ENCODE peak calls at places on chromosomes 11 and 22, in seven cellular contexts. J, X, W, I, B, Q and S are unnamed samples.

GRCh38 chr11:11604340-11604992 is 17.3 kb downstream of the GALNT18 start:
- DNase-seq in J (no peak), X (no peak), W (no peak), I (no peak), B (no peak), Q (no peak), S (no peak)

GRCh38 chr11:111851636-111852035 is 19.7 kb downstream of the ALG9 start:
- DNase-seq in J (no peak), X (peak; percentile 36), W (no peak), I (peak; percentile 13), B (no peak), Q (no peak), S (peak; percentile 52)

GRCh38 chr22:37911273-37911672 is 5.2 kb downstream of the MICALL1 start:
- DNase-seq in J (no peak), X (no peak), W (no peak), I (no peak), B (no peak), Q (no peak), S (no peak)

GRCh38 chr22:39204216-39204615 is 40.6 kb downstream of the PDGFB start:
- DNase-seq in J (no peak), X (no peak), W (no peak), I (no peak), B (no peak), Q (no peak), S (no peak)

GRCh38 chr11:131465056-131465455 is 94.6 kb downstream of the NTM start:
- DNase-seq in J (no peak), X (no peak), W (no peak), I (no peak), B (no peak), Q (no peak), S (no peak)

GRCh38 chr11:4589024-4589423 is 4.8 kb upstream of the OR52I1 start:
- DNase-seq in J (no peak), X (no peak), W (peak; percentile 70), I (no peak), B (no peak), Q (no peak), S (no peak)

GRCh38 chr22:36384766-36385400 is 2.9 kb downstream of the MYH9 start:
- DNase-seq in J (peak; percentile 45), X (peak; percentile 55), W (no peak), I (no peak), B (no peak), Q (no peak), S (no peak)

GRCh38 chr22:19387575-19387974 is 44.0 kb downstream of the HIRA start:
- DNase-seq in J (no peak), X (no peak), W (no peak), I (no peak), B (no peak), Q (no peak), S (no peak)

DNA sequence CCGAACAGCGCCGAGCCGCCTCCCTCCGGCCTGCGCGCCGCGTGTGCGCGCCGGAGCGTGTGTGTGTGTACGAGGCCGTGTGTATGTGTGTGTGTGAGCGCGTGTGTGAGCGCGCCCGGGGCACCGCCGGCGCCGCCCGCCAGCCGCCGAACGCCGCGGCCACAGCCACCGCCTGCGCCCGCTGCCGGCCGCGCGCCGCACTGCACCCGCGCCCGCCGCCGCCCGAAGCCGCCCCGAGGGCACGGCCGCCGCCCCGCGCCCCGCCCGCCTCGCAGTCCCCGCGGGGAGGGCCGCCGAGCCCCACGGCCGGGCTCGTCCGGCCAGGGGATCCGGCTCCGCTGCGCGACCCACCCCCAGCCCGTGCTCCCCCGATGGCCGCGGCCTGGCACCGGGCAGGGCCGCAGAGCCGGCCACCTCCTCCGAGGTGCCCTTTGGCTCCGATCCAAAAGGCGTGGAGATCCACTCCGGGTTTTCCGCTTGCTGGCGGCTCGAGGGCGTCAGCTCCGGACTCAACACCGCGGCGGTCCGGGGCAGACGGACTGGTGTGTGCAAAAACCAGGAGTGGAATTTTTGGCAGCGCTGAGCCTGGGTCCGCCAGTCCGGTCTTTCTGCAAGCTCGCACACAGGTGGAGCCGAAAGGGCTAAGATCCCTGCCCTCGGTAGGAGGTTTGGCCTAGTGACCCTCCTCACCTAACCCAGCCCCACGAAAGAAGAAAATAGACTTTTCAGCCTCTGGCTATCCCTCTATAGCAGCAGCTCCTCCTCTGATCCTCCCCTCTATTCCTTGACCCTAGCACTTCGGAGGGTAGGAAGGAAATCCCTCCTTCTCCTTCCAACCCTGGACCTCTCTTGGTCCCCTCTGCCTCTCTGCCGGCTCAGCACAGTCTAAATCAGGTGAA is at the start of gene SYT7:
- DNase-seq in J (peak; percentile 98), X (peak; percentile 98), W (peak; percentile 96), I (peak; percentile 99), B (peak; percentile 92), Q (peak; percentile 47), S (peak; percentile 96)
- TF ChIP-seq CTCF in J (peak; percentile 23), X (peak; percentile 24), W (peak; percentile 76), I (no peak), B (peak; percentile 1), Q (no peak), S (no peak)

GRCh38 chr11:76636826-76637460 is 33.6 kb downstream of the LRRC32 start:
- DNase-seq in J (no peak), X (no peak), W (no peak), I (no peak), B (no peak), Q (no peak), S (no peak)
- H3K4me3 ChIP-seq in J (no peak overlapping the region), X (no peak overlapping the region), W (no peak overlapping the region), I (no peak overlapping the region), B (no peak overlapping the region), Q (no peak overlapping the region), S (no peak overlapping the region)

DNA sequence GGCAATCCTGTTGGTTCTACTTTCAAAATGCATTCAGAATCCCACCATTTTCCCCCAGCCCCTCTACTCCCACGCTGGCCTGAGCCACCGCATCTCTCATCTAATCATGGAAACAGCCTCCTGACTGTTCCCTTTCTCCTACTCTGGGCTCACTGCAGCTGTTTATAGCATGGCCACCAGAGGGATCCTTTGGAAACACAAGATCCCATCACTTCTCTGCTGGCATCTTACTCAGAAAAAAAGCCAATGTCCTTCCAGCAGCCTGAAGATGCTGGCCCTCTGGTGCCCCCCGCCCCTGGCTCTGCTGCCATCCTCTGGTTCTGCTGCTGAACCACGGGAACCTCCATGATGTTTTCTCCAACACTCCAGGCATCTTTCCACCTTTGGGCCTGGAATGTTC is 11.1 kb downstream of the MS4A8 start:
- DNase-seq in J (no peak), X (no peak), W (no peak), I (no peak), B (peak; percentile 5), Q (no peak), S (no peak)
- TF ChIP-seq CTCF in J (no peak), X (no peak), W (peak; percentile 19), I (no peak), B (peak; percentile 26), Q (peak; percentile 3), S (no peak)

GRCh38 chr11:115761817-115762216 is 257.6 kb upstream of the CADM1 start:
- DNase-seq in J (no peak), X (no peak), W (no peak), I (no peak), B (no peak), Q (no peak), S (no peak)
- H3K4me3 ChIP-seq in J (no peak overlapping the region), X (no peak overlapping the region), W (no peak overlapping the region), I (no peak overlapping the region), B (no peak overlapping the region), Q (no peak overlapping the region), S (no peak overlapping the region)

GRCh38 chr22:29702931-29703594 is 16.7 kb upstream of the CABP7 start:
- DNase-seq in J (peak; percentile 13), X (no peak), W (no peak), I (no peak), B (no peak), Q (no peak), S (no peak)

GRCh38 chr22:29703595-29704195 is 16.1 kb upstream of the CABP7 start:
- DNase-seq in J (no peak), X (no peak), W (no peak), I (no peak), B (no peak), Q (no peak), S (no peak)

GRCh38 chr22:29700206-29700948 is 19.4 kb upstream of the CABP7 start:
- DNase-seq in J (no peak), X (peak; percentile 11), W (no peak), I (no peak), B (no peak), Q (no peak), S (no peak)

GRCh38 chr22:29702025-29702930 is 17.5 kb upstream of the CABP7 start:
- DNase-seq in J (no peak), X (no peak), W (peak; percentile 63), I (no peak), B (no peak), Q (no peak), S (no peak)

GRCh38 chr22:29700949-29701927 is 18.6 kb upstream of the CABP7 start:
- DNase-seq in J (peak; percentile 19), X (no peak), W (no peak), I (peak; percentile 42), B (no peak), Q (no peak), S (peak; percentile 28)
- TF ChIP-seq CTCF in J (no peak), X (no peak), W (peak; percentile 51), I (peak; percentile 55), B (peak; percentile 46), Q (peak; percentile 25), S (peak; percentile 2)

GRCh38 chr22:30420401-30421178 is 5.0 kb upstream of the MTFP1 start:
- DNase-seq in J (no peak), X (peak; percentile 93), W (no peak), I (peak; percentile 79), B (peak; percentile 90), Q (peak; percentile 52), S (peak; percentile 93)

GRCh38 chr22:30422481-30423295 is 2.9 kb upstream of the MTFP1 start:
- DNase-seq in J (no peak), X (peak; percentile 91), W (no peak), I (peak; percentile 95), B (peak; percentile 98), Q (peak; percentile 70), S (peak; percentile 98)

GRCh38 chr22:30423296-30423958 is 2.1 kb upstream of the MTFP1 start:
- DNase-seq in J (peak; percentile 56), X (no peak), W (no peak), I (peak; percentile 68), B (no peak), Q (no peak), S (no peak)

GRCh38 chr22:30423959-30424380 is 1.6 kb upstream of the MTFP1 start:
- DNase-seq in J (peak; percentile 100), X (peak; percentile 100), W (peak; percentile 98), I (peak; percentile 99), B (peak; percentile 99), Q (peak; percentile 96), S (peak; percentile 99)

GRCh38 chr22:30421695-30422480 is 3.7 kb upstream of the MTFP1 start:
- DNase-seq in J (no peak), X (no peak), W (no peak), I (no peak), B (peak; percentile 54), Q (no peak), S (no peak)
- H3K4me3 ChIP-seq in J (peak overlapping the region; percentile 83), X (no peak overlapping the region), W (peak overlapping the region; percentile 66), I (no peak overlapping the region), B (peak overlapping the region; percentile 10), Q (no peak overlapping the region), S (no peak overlapping the region)